ENCODE peak calls at places on chromosome 10, in eight cellular contexts. One of them, this sample, is unnamed.

GRCh38 chr10:45091968-45092367 is 91.2 kb downstream of the ZNF22 start:
- DNase-seq in A549: no peak
- DNase-seq in stomach: no peak
- DNase-seq in tibial artery: no peak
- DNase-seq in foreskin fibroblast: no peak
- DNase-seq in transverse colon: no peak
- DNase-seq in lower lobe of right lung: no peak
- DNase-seq in body of pancreas: no peak
- DNase-seq in this sample: no peak

GRCh38 chr10:126921162-126921561 is 15.9 kb downstream of the DOCK1 start:
- DNase-seq in foreskin fibroblast: no peak
- DNase-seq in A549: no peak
- DNase-seq in tibial artery: no peak
- DNase-seq in transverse colon: no peak
- DNase-seq in body of pancreas: no peak
- DNase-seq in lower lobe of right lung: no peak
- DNase-seq in stomach: no peak
- DNase-seq in this sample: no peak

GRCh38 chr10:50937230-50937907 is 51.9 kb upstream of the A1CF start:
- DNase-seq in tibial artery: no peak
- DNase-seq in lower lobe of right lung: no peak
- DNase-seq in stomach: no peak
- DNase-seq in A549: peak
- DNase-seq in body of pancreas: no peak
- DNase-seq in foreskin fibroblast: peak
- DNase-seq in transverse colon: no peak
- DNase-seq in this sample: no peak

GRCh38 chr10:113056468-113057021 is 106.5 kb downstream of the TCF7L2 start:
- DNase-seq in lower lobe of right lung: no peak
- DNase-seq in foreskin fibroblast: peak
- DNase-seq in tibial artery: peak
- DNase-seq in stomach: no peak
- DNase-seq in A549: no peak
- DNase-seq in body of pancreas: no peak
- DNase-seq in transverse colon: no peak
- DNase-seq in this sample: peak

GRCh38 chr10:75550191-75550590 is 118.8 kb downstream of the LRMDA start:
- DNase-seq in A549: no peak
- DNase-seq in foreskin fibroblast: no peak
- DNase-seq in transverse colon: no peak
- DNase-seq in tibial artery: no peak
- DNase-seq in lower lobe of right lung: no peak
- DNase-seq in stomach: no peak
- DNase-seq in body of pancreas: no peak
- DNase-seq in this sample: no peak

GRCh38 chr10:86708783-86709778 is 40.8 kb downstream of the LDB3 start:
- DNase-seq in body of pancreas: no peak
- DNase-seq in foreskin fibroblast: no peak
- DNase-seq in stomach: no peak
- DNase-seq in transverse colon: no peak
- DNase-seq in tibial artery: no peak
- DNase-seq in lower lobe of right lung: no peak
- DNase-seq in A549: no peak
- DNase-seq in this sample: no peak

GRCh38 chr10:77513783-77514331 is 123.8 kb downstream of the KCNMA1 start:
- DNase-seq in body of pancreas: peak
- DNase-seq in foreskin fibroblast: peak
- DNase-seq in A549: peak
- DNase-seq in stomach: peak
- DNase-seq in lower lobe of right lung: no peak
- DNase-seq in transverse colon: peak
- DNase-seq in tibial artery: peak
- DNase-seq in this sample: no peak

GRCh38 chr10:76910184-76910962 is 727.2 kb downstream of the KCNMA1 start:
- DNase-seq in lower lobe of right lung: no peak
- DNase-seq in transverse colon: no peak
- DNase-seq in A549: no peak
- DNase-seq in stomach: no peak
- DNase-seq in tibial artery: no peak
- DNase-seq in foreskin fibroblast: no peak
- DNase-seq in body of pancreas: no peak
- DNase-seq in this sample: no peak

GRCh38 chr10:122463466-122464157 is 2.3 kb downstream of the HTRA1 start:
- DNase-seq in body of pancreas: no peak
- DNase-seq in stomach: no peak
- DNase-seq in lower lobe of right lung: no peak
- DNase-seq in tibial artery: no peak
- DNase-seq in transverse colon: no peak
- DNase-seq in foreskin fibroblast: no peak
- DNase-seq in A549: no peak
- DNase-seq in this sample: no peak
- H3K4me3 ChIP-seq in body of pancreas: no peak
- H3K4me3 ChIP-seq in stomach: no peak
- H3K4me3 ChIP-seq in lower lobe of right lung: peak
- H3K4me3 ChIP-seq in tibial artery: peak
- H3K4me3 ChIP-seq in transverse colon: peak
- H3K4me3 ChIP-seq in foreskin fibroblast: peak
- H3K4me3 ChIP-seq in A549: no peak
- H3K4me3 ChIP-seq in this sample: peak

GRCh38 chr10:63464402-63465292 is 1.1 kb downstream of the JMJD1C start:
- DNase-seq in stomach: no peak
- DNase-seq in lower lobe of right lung: no peak
- DNase-seq in transverse colon: no peak
- DNase-seq in body of pancreas: no peak
- DNase-seq in tibial artery: no peak
- DNase-seq in foreskin fibroblast: no peak
- DNase-seq in A549: peak
- DNase-seq in this sample: no peak
- TF ChIP-seq CTCF in stomach: no peak
- TF ChIP-seq CTCF in lower lobe of right lung: no peak
- TF ChIP-seq CTCF in transverse colon: no peak
- TF ChIP-seq CTCF in body of pancreas: no peak
- TF ChIP-seq CTCF in tibial artery: no peak
- TF ChIP-seq CTCF in foreskin fibroblast: no peak
- TF ChIP-seq CTCF in A549: no peak
- TF ChIP-seq CTCF in this sample: no peak

GRCh38 chr10:101828734-101829551 is 10.7 kb upstream of the OGA start:
- DNase-seq in A549: no peak
- DNase-seq in lower lobe of right lung: peak
- DNase-seq in tibial artery: no peak
- DNase-seq in transverse colon: no peak
- DNase-seq in stomach: no peak
- DNase-seq in body of pancreas: no peak
- DNase-seq in foreskin fibroblast: no peak
- DNase-seq in this sample: no peak

GRCh38 chr10:101829561-101830315 is 11.5 kb upstream of the OGA start:
- DNase-seq in lower lobe of right lung: peak
- DNase-seq in tibial artery: no peak
- DNase-seq in transverse colon: peak
- DNase-seq in A549: no peak
- DNase-seq in foreskin fibroblast: no peak
- DNase-seq in stomach: peak
- DNase-seq in body of pancreas: peak
- DNase-seq in this sample: no peak

GRCh38 chr10:101827919-101828600 is 9.8 kb upstream of the OGA start:
- DNase-seq in tibial artery: no peak
- DNase-seq in foreskin fibroblast: no peak
- DNase-seq in transverse colon: no peak
- DNase-seq in body of pancreas: no peak
- DNase-seq in stomach: no peak
- DNase-seq in A549: no peak
- DNase-seq in lower lobe of right lung: peak
- DNase-seq in this sample: no peak

GRCh38 chr10:101831169-101831811 is 12.3 kb downstream of the KCNIP2 start:
- DNase-seq in body of pancreas: no peak
- DNase-seq in A549: no peak
- DNase-seq in lower lobe of right lung: peak
- DNase-seq in tibial artery: no peak
- DNase-seq in stomach: no peak
- DNase-seq in transverse colon: no peak
- DNase-seq in foreskin fibroblast: no peak
- DNase-seq in this sample: no peak

DNA sequence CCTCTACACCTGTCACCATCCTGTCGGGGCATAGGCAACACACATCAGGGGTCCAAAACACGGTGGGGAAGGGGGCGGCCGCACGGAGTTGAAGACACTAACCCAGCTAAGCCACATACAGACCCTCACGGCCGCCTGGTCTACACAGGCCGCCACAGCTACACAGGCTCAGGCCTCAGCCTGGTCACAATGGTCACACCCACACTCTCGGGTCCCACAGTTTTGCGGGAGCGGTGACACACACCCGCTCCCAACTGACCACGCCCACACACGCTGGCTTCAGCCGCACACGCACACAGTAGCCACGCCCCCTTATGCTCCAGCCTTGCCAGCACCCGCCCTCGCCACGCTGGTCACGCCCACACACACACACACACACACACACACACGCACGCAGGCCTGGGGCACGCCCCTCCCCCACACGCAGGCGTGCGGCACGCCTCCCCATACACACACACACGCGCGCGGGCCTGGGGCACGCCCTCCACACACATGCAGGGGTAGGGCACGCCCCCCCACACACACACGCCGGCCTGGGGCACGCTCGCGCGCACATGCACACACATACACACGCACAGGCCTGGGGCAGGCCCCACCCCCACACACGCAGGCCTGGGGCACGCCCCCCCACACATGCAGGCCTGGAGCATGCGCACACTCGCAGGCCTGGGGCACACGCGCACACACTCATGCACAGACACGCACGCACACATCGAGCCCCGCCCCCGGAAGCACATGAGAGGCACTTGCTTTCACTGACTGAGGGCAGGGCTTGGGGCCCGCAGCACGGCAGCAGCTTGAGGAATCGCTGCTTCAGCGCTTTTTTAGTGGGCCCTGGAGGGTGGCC is 12.3 kb upstream of the OGA start:
- DNase-seq in A549: peak
- DNase-seq in body of pancreas: peak
- DNase-seq in transverse colon: peak
- DNase-seq in foreskin fibroblast: peak
- DNase-seq in lower lobe of right lung: peak
- DNase-seq in stomach: peak
- DNase-seq in tibial artery: peak
- DNase-seq in this sample: peak
- H3K4me3 ChIP-seq in A549: peak
- H3K4me3 ChIP-seq in body of pancreas: peak
- H3K4me3 ChIP-seq in transverse colon: peak
- H3K4me3 ChIP-seq in foreskin fibroblast: peak
- H3K4me3 ChIP-seq in lower lobe of right lung: peak
- H3K4me3 ChIP-seq in stomach: peak
- H3K4me3 ChIP-seq in tibial artery: peak
- H3K4me3 ChIP-seq in this sample: peak

GRCh38 chr10:100516847-100517246 is 2.8 kb downstream of the SEC31B start:
- DNase-seq in transverse colon: no peak
- DNase-seq in body of pancreas: no peak
- DNase-seq in stomach: no peak
- DNase-seq in foreskin fibroblast: no peak
- DNase-seq in lower lobe of right lung: no peak
- DNase-seq in tibial artery: no peak
- DNase-seq in A549: peak
- DNase-seq in this sample: no peak
- TF ChIP-seq CTCF in transverse colon: no peak
- TF ChIP-seq CTCF in body of pancreas: no peak
- TF ChIP-seq CTCF in stomach: no peak
- TF ChIP-seq CTCF in foreskin fibroblast: no peak
- TF ChIP-seq CTCF in lower lobe of right lung: no peak
- TF ChIP-seq CTCF in tibial artery: no peak
- TF ChIP-seq CTCF in A549: no peak
- TF ChIP-seq CTCF in this sample: no peak

GRCh38 chr10:37765216-37765615 is 92.2 kb downstream of the ZNF248 start:
- DNase-seq in lower lobe of right lung: no peak
- DNase-seq in tibial artery: no peak
- DNase-seq in A549: no peak
- DNase-seq in foreskin fibroblast: no peak
- DNase-seq in stomach: no peak
- DNase-seq in transverse colon: no peak
- DNase-seq in body of pancreas: no peak
- DNase-seq in this sample: no peak
- H3K4me3 ChIP-seq in lower lobe of right lung: no peak
- H3K4me3 ChIP-seq in tibial artery: no peak
- H3K4me3 ChIP-seq in A549: no peak
- H3K4me3 ChIP-seq in foreskin fibroblast: no peak
- H3K4me3 ChIP-seq in stomach: no peak
- H3K4me3 ChIP-seq in transverse colon: no peak
- H3K4me3 ChIP-seq in body of pancreas: no peak
- H3K4me3 ChIP-seq in this sample: no peak

GRCh38 chr10:94133239-94133638 is 139.5 kb downstream of the PLCE1 start:
- DNase-seq in tibial artery: no peak
- DNase-seq in lower lobe of right lung: no peak
- DNase-seq in foreskin fibroblast: no peak
- DNase-seq in stomach: no peak
- DNase-seq in transverse colon: no peak
- DNase-seq in body of pancreas: peak
- DNase-seq in A549: no peak
- DNase-seq in this sample: no peak
- TF ChIP-seq CTCF in tibial artery: no peak
- TF ChIP-seq CTCF in lower lobe of right lung: no peak
- TF ChIP-seq CTCF in foreskin fibroblast: no peak
- TF ChIP-seq CTCF in stomach: no peak
- TF ChIP-seq CTCF in transverse colon: no peak
- TF ChIP-seq CTCF in body of pancreas: no peak
- TF ChIP-seq CTCF in A549: no peak
- TF ChIP-seq CTCF in this sample: no peak

DNA sequence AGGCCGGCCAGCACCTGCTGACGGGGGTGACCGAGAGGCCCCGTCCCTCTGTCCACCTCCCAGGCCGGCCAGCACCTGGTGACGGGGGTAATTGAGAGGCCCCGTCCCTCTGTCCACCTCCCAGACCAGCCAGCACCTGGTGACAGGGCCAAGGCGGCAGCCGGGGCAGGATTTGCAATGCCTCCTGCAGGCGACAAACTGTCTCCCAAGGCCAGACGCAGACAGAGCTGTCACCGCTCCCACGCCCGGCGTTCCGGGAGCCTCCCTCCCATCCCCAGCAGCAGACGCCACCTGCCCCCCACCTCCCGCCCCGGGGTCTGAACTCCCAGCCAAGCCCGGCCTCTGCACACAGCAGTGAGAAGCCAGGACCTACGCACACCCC is 94.9 kb upstream of the DIP2C start:
- DNase-seq in lower lobe of right lung: peak
- DNase-seq in A549: no peak
- DNase-seq in body of pancreas: peak
- DNase-seq in tibial artery: no peak
- DNase-seq in stomach: peak
- DNase-seq in transverse colon: peak
- DNase-seq in foreskin fibroblast: no peak
- DNase-seq in this sample: no peak
- H3K4me3 ChIP-seq in lower lobe of right lung: peak
- H3K4me3 ChIP-seq in A549: peak
- H3K4me3 ChIP-seq in body of pancreas: peak
- H3K4me3 ChIP-seq in tibial artery: peak
- H3K4me3 ChIP-seq in stomach: peak
- H3K4me3 ChIP-seq in transverse colon: peak
- H3K4me3 ChIP-seq in foreskin fibroblast: peak
- H3K4me3 ChIP-seq in this sample: peak

GRCh38 chr10:35613597-35614226 is 8.6 kb downstream of the GJD4 start:
- DNase-seq in transverse colon: no peak
- DNase-seq in body of pancreas: no peak
- DNase-seq in lower lobe of right lung: no peak
- DNase-seq in tibial artery: no peak
- DNase-seq in A549: peak
- DNase-seq in stomach: no peak
- DNase-seq in foreskin fibroblast: peak
- DNase-seq in this sample: no peak
- TF ChIP-seq CTCF in transverse colon: no peak
- TF ChIP-seq CTCF in body of pancreas: peak
- TF ChIP-seq CTCF in lower lobe of right lung: peak
- TF ChIP-seq CTCF in tibial artery: no peak
- TF ChIP-seq CTCF in A549: peak
- TF ChIP-seq CTCF in stomach: peak
- TF ChIP-seq CTCF in foreskin fibroblast: peak
- TF ChIP-seq CTCF in this sample: peak